ENCODE peak calls at places on chromosomes 4 and X, in eight cellular contexts. O is AG09309, G is suprapubic skin, X is fibroblast of mammary gland, V is NT2/D1, T is A549, C is fibroblast of pulmonary artery, A is ecto neural progenitor cell. R is an unnamed sample.

GRCh38 chr4:87985097-87985886 is 9.8 kb downstream of the SPP1 start:
- DNase-seq in A (peak), O (no peak), X (peak), C (peak), G (no peak), T (peak), V (no peak), R (peak)

GRCh38 chr4:125010776-125011503 is 298.4 kb upstream of the ANKRD50 start:
- DNase-seq in T (no peak), X (no peak), A (no peak), G (no peak), O (no peak), C (peak), V (no peak), R (no peak)

GRCh38 chrX:106170318-106170717 is 2.2 kb downstream of the PWWP3B start:
- DNase-seq in A (no peak), T (peak), C (peak), V (no peak), X (peak), G (no peak), O (no peak), R (peak)

GRCh38 chr4:173509031-173510001 is 20.7 kb downstream of the HAND2 start:
- DNase-seq in C (peak), G (no peak), A (peak), V (no peak), X (peak), T (no peak), O (no peak), R (peak)

GRCh38 chr4:41154814-41155177 is 59.5 kb downstream of the APBB2 start:
- DNase-seq in A (no peak), X (no peak), T (peak), O (no peak), V (no peak), C (no peak), G (no peak), R (no peak)

GRCh38 chrX:9651737-9652136 is 113.9 kb downstream of the GPR143 start:
- DNase-seq in T (no peak), V (no peak), A (no peak), X (no peak), O (no peak), G (no peak), C (no peak), R (peak)

GRCh38 chrX:70476934-70477733 is 32.5 kb downstream of the DLG3 start:
- DNase-seq in O (no peak), T (peak), G (no peak), C (peak), X (peak), V (peak), A (no peak), R (no peak)

GRCh38 chr4:1952719-1953118 is 56.1 kb downstream of the NELFA start:
- DNase-seq in V (no peak), X (no peak), G (no peak), C (no peak), T (no peak), A (no peak), O (no peak), R (no peak)

GRCh38 chrX:111244238-111244750 is 26.0 kb downstream of the CAPN6 start:
- DNase-seq in V (no peak), A (no peak), O (no peak), T (peak), X (peak), G (no peak), C (peak), R (peak)

GRCh38 chr4:38869511-38869910 is 1.9 kb downstream of the FAM114A1 start:
- DNase-seq in A (no peak), G (no peak), X (peak), C (peak), V (no peak), O (no peak), T (no peak), R (no peak)

GRCh38 chr4:64781737-64782326 is 372.6 kb upstream of the TECRL start:
- DNase-seq in A (no peak), G (no peak), O (no peak), V (no peak), C (peak), T (peak), X (peak), R (peak)

GRCh38 chr4:169254546-169254983 is 16.2 kb downstream of the SH3RF1 start:
- DNase-seq in O (peak), G (no peak), T (peak), X (peak), V (no peak), A (no peak), C (peak), R (no peak)

GRCh38 chrX:106987488-106987887 is 12.5 kb downstream of the MORC4 start:
- DNase-seq in A (no peak), X (no peak), O (no peak), T (no peak), C (no peak), V (no peak), G (no peak), R (no peak)

GRCh38 chr4:174012135-174012923 is 271.1 kb downstream of the FBXO8 start:
- DNase-seq in G (no peak), A (no peak), C (no peak), T (no peak), X (no peak), V (no peak), O (no peak), R (no peak)

GRCh38 chrX:135892781-135893180 is 463 bp downstream of the CT45A10 start:
- DNase-seq in X (no peak), V (no peak), O (no peak), G (no peak), A (no peak), C (no peak), T (no peak), R (no peak)

GRCh38 chr4:172982151-172982590 is 186.4 kb upstream of the GALNT7 start:
- DNase-seq in A (no peak), T (peak), C (peak), O (no peak), X (peak), G (no peak), V (no peak), R (no peak)

GRCh38 chr4:10173039-10173753 is 56.6 kb upstream of the WDR1 start:
- DNase-seq in T (no peak), G (no peak), O (peak), C (peak), V (no peak), A (no peak), X (peak), R (no peak)

GRCh38 chr4:25144870-25145481 is 15.3 kb downstream of the SEPSECS start:
- DNase-seq in V (no peak), X (peak), T (peak), G (no peak), C (peak), O (no peak), A (no peak), R (peak)

GRCh38 chr4:183098080-183098722 is 856 bp upstream of the WWC2 start:
- DNase-seq in C (peak), V (no peak), G (peak), X (peak), O (no peak), T (peak), A (no peak), R (peak)

GRCh38 chrX:140815868-140816267 is 106.3 kb downstream of the LINC00632 start:
- DNase-seq in O (peak), C (peak), X (peak), T (no peak), G (no peak), A (no peak), V (no peak), R (no peak)

GRCh38 chr4:103934178-103934789 is 214.5 kb upstream of the TACR3 start:
- DNase-seq in A (no peak), V (no peak), X (peak), C (peak), T (peak), G (no peak), O (peak), R (peak)

GRCh38 chr4:118352843-118353373 is at the start of gene PRSS12:
- DNase-seq in C (peak), G (peak), X (peak), O (no peak), V (peak), T (peak), A (peak), R (peak)

GRCh38 chr4:8609824-8610350 is 17.3 kb downstream of the CPZ start:
- DNase-seq in O (no peak), A (no peak), V (no peak), X (no peak), G (no peak), T (no peak), C (no peak), R (no peak)

GRCh38 chr4:153248641-153249198 is 44.5 kb downstream of the TRIM2 start:
- DNase-seq in V (no peak), X (no peak), A (no peak), G (no peak), T (no peak), O (no peak), C (no peak), R (peak)

GRCh38 chrX:72269671-72270251 is 7.3 kb downstream of the RPS4X start:
- DNase-seq in T (peak), X (peak), V (no peak), G (no peak), O (peak), A (no peak), C (peak), R (no peak)

GRCh38 chr4:16222957-16223527 is 3.2 kb downstream of the TAPT1 start:
- DNase-seq in V (no peak), X (no peak), A (no peak), G (no peak), C (no peak), T (no peak), O (no peak), R (no peak)

GRCh38 chr4:40990202-40990898 is 224.0 kb downstream of the APBB2 start:
- DNase-seq in C (peak), G (no peak), X (peak), T (peak), O (peak), V (no peak), A (no peak), R (no peak)

GRCh38 chrX:148459343-148459742 is 41.1 kb upstream of the AFF2 start:
- DNase-seq in O (no peak), C (no peak), G (no peak), A (no peak), T (no peak), X (no peak), V (no peak), R (no peak)

GRCh38 chrX:37854748-37855147 is 7.4 kb upstream of the DYNLT3 start:
- DNase-seq in O (no peak), V (no peak), X (no peak), T (no peak), G (no peak), A (no peak), C (no peak), R (no peak)

GRCh38 chr4:88225216-88226107 is 58.9 kb downstream of the PPM1K start:
- DNase-seq in X (no peak), G (no peak), C (peak), O (no peak), A (no peak), T (no peak), V (no peak), R (no peak)

GRCh38 chrX:21770631-21771321 is 12.9 kb upstream of the SMPX start:
- DNase-seq in G (no peak), C (no peak), O (no peak), X (no peak), A (no peak), V (no peak), T (peak), R (no peak)

GRCh38 chr4:20543131-20543530 is 157.1 kb upstream of the PACRGL start:
- DNase-seq in C (no peak), O (no peak), G (no peak), X (peak), A (no peak), T (no peak), V (no peak), R (no peak)

GRCh38 chrX:53223955-53224859 is 800 bp downstream of the KDM5C start:
- DNase-seq in C (peak), X (peak), O (peak), T (peak), A (peak), G (no peak), V (no peak), R (peak)

GRCh38 chr4:105965183-105965800 is 70.0 kb downstream of the NPNT start:
- DNase-seq in V (no peak), O (no peak), T (no peak), C (no peak), A (no peak), X (no peak), G (no peak), R (no peak)

GRCh38 chrX:63186137-63186536 is 165.0 kb downstream of the SPIN4 start:
- DNase-seq in O (no peak), G (no peak), X (no peak), T (peak), C (no peak), V (no peak), A (no peak), R (no peak)

GRCh38 chr4:126396703-126397102 is 1081.9 kb downstream of the FAT4 start:
- DNase-seq in O (no peak), A (no peak), C (no peak), X (no peak), V (no peak), T (no peak), G (no peak), R (no peak)

GRCh38 chrX:153414838-153415552 is 3.7 kb downstream of the ZFP92 start:
- DNase-seq in O (no peak), C (peak), A (no peak), T (no peak), X (peak), V (no peak), G (no peak), R (no peak)

R was measured in SK-N-SH.